ENCODE peak calls at places on chromosomes 6 and 20, in six cellular contexts. T is GM23248; U is brain microvascular endothelial cell; E is CD8-positive, alpha-beta memory T cell; W is CD8-positive, alpha-beta T cell; Y is keratinocyte. M is an unnamed sample.

GRCh38 chr6:3665608-3666007 is 85.9 kb downstream of the PXDC1 start:
- DNase-seq in T (no peak), U (no peak), E (no peak), W (no peak), Y (no peak), M (no peak)

GRCh38 chr6:131740161-131740560 is 29.3 kb upstream of the CTAGE9 start:
- DNase-seq in T (peak), U (peak), E (no peak), W (no peak), Y (no peak), M (no peak)

GRCh38 chr20:440636-441035 is 21.7 kb downstream of the TBC1D20 start:
- DNase-seq in T (peak), U (peak), E (no peak), W (no peak), Y (no peak), M (no peak)

GRCh38 chr20:3663031-3663701 is at the start of gene GFRA4:
- DNase-seq in T (no peak), U (no peak), E (no peak), W (no peak), Y (no peak), M (no peak)

GRCh38 chr6:166955865-166956443 is 396 bp downstream of the RNASET2 start:
- DNase-seq in T (peak), U (peak), E (no peak), W (no peak), Y (no peak), M (no peak)

GRCh38 chr6:45681860-45682488 is 304.2 kb upstream of the SUPT3H start:
- DNase-seq in T (peak), U (peak), E (no peak), W (no peak), Y (no peak), M (peak)

GRCh38 chr6:2351807-2352431 is 106.5 kb upstream of the GMDS start:
- DNase-seq in T (peak), U (peak), E (no peak), W (no peak), Y (no peak), M (no peak)

GRCh38 chr6:26017567-26017966 is 55.0 kb downstream of the TRIM38 start:
- DNase-seq in T (peak), U (peak), E (peak), W (peak), Y (no peak), M (no peak)

GRCh38 chr6:132648356-132648755 is 10.6 kb downstream of the TAAR1 start:
- DNase-seq in T (peak), U (peak), E (no peak), W (no peak), Y (peak), M (peak)

GRCh38 chr20:44402391-44403193 is 47.1 kb downstream of the HNF4A start:
- DNase-seq in T (no peak), U (no peak), E (no peak), W (no peak), Y (no peak), M (no peak)

GRCh38 chr20:37066168-37066567 is 29.6 kb downstream of the RBL1 start:
- DNase-seq in T (no peak), U (no peak), E (no peak), W (no peak), Y (no peak), M (no peak)

GRCh38 chr6:97215157-97215769 is 67.8 kb downstream of the MMS22L start:
- DNase-seq in T (peak), U (peak), E (no peak), W (no peak), Y (no peak), M (no peak)

GRCh38 chr20:63895886-63896135 is 885 bp downstream of the DNAJC5 start:
- DNase-seq in T (peak), U (no peak), E (no peak), W (no peak), Y (no peak), M (no peak)

GRCh38 chr6:43744931-43745727 is 24.9 kb upstream of the VEGFA start:
- DNase-seq in T (no peak), U (no peak), E (no peak), W (no peak), Y (no peak), M (no peak)

GRCh38 chr20:20267685-20268429 is 100.0 kb upstream of the INSM1 start:
- DNase-seq in T (no peak), U (no peak), E (no peak), W (no peak), Y (no peak), M (no peak)

GRCh38 chr6:37354526-37355384 is 972 bp downstream of the RNF8 start:
- DNase-seq in T (peak), U (no peak), E (no peak), W (peak), Y (no peak), M (no peak)

GRCh38 chr6:31400467-31401289 is 2.7 kb upstream of the MICA start:
- DNase-seq in T (peak), U (peak), E (peak), W (peak), Y (peak), M (peak)

GRCh38 chr20:46050444-46050843 is 21.4 kb downstream of the SLC12A5 start:
- DNase-seq in T (no peak), U (no peak), E (no peak), W (no peak), Y (no peak), M (no peak)

GRCh38 chr20:46209930-46210671 is 92.0 kb downstream of the CD40 start:
- DNase-seq in T (no peak), U (no peak), E (no peak), W (no peak), Y (no peak), M (no peak)

GRCh38 chr6:32529697-32530429 is at the start of gene HLA-DRB5:
- DNase-seq in T (no peak), U (no peak), E (peak), W (no peak), Y (no peak), M (peak)

GRCh38 chr6:44304282-44305199 is 8.6 kb downstream of the AARS2 start:
- DNase-seq in T (peak), U (peak), E (peak), W (peak), Y (no peak), M (peak)

GRCh38 chr6:82870582-82871172 is 195.0 kb downstream of the UBE3D start:
- DNase-seq in T (no peak), U (no peak), E (no peak), W (no peak), Y (no peak), M (no peak)

GRCh38 chr6:157263881-157264397 is 59.4 kb downstream of the TMEM242 start:
- DNase-seq in T (no peak), U (no peak), E (no peak), W (no peak), Y (no peak), M (no peak)

GRCh38 chr6:157264701-157265100 is 58.6 kb downstream of the TMEM242 start:
- DNase-seq in T (no peak), U (no peak), E (no peak), W (no peak), Y (no peak), M (no peak)

GRCh38 chr6:157265186-157265585 is 58.1 kb downstream of the TMEM242 start:
- DNase-seq in T (no peak), U (no peak), E (no peak), W (no peak), Y (no peak), M (no peak)

GRCh38 chr6:157261606-157262005 is 61.7 kb downstream of the TMEM242 start:
- DNase-seq in T (no peak), U (no peak), E (no peak), W (no peak), Y (no peak), M (no peak)

GRCh38 chr6:157263146-157263545 is 60.2 kb downstream of the TMEM242 start:
- DNase-seq in T (no peak), U (no peak), E (no peak), W (no peak), Y (no peak), M (no peak)
- H3K4me3 ChIP-seq in T (no peak), U (no peak), E (no peak), W (no peak), Y (no peak), M (no peak)

GRCh38 chr6:35300848-35301247 is 3.2 kb downstream of the DEF6 start:
- DNase-seq in T (no peak), U (no peak), E (peak), W (peak), Y (no peak), M (peak)

GRCh38 chr6:35298625-35299140 is 1.1 kb downstream of the DEF6 start:
- DNase-seq in T (no peak), U (no peak), E (no peak), W (no peak), Y (no peak), M (peak)

GRCh38 chr6:35296931-35297330 is 687 bp upstream of the DEF6 start:
- DNase-seq in T (no peak), U (no peak), E (no peak), W (no peak), Y (no peak), M (no peak)

GRCh38 chr6:35297541-35298481 is at the start of gene DEF6:
- DNase-seq in T (peak), U (peak), E (peak), W (peak), Y (peak), M (peak)

GRCh38 chr6:35299674-35300073 is 2.1 kb downstream of the DEF6 start:
- DNase-seq in T (no peak), U (no peak), E (no peak), W (peak), Y (no peak), M (no peak)
- H3K4me3 ChIP-seq in T (no peak), U (no peak), E (peak), W (peak), Y (no peak), M (peak)

GRCh38 chr20:62368629-62369507 is 1.8 kb upstream of the LAMA5 start:
- DNase-seq in T (peak), U (no peak), E (no peak), W (no peak), Y (no peak), M (no peak)

GRCh38 chr20:62368303-62368628 is 1.2 kb upstream of the LAMA5 start:
- DNase-seq in T (no peak), U (no peak), E (no peak), W (no peak), Y (no peak), M (no peak)

GRCh38 chr20:62370807-62371587 is 3.9 kb upstream of the LAMA5 start:
- DNase-seq in T (no peak), U (no peak), E (no peak), W (no peak), Y (no peak), M (no peak)

GRCh38 chr20:62370115-62370806 is 3.1 kb upstream of the LAMA5 start:
- DNase-seq in T (peak), U (no peak), E (no peak), W (no peak), Y (no peak), M (no peak)

GRCh38 chr20:62369508-62370114 is 2.5 kb upstream of the LAMA5 start:
- DNase-seq in T (no peak), U (no peak), E (no peak), W (no peak), Y (no peak), M (no peak)
- H3K4me3 ChIP-seq in T (no peak), U (no peak), E (no peak), W (no peak), Y (no peak), M (no peak)

GRCh38 chr20:60086936-60087562 is 128.8 kb downstream of the CDH26 start:
- DNase-seq in T (peak), U (no peak), E (no peak), W (no peak), Y (no peak), M (no peak)
- H3K4me3 ChIP-seq in T (peak), U (no peak), E (no peak), W (no peak), Y (peak), M (peak)